ENCODE peak calls at places on chromosomes 3 and 15, in ten cellular contexts. R, Q, D, Z, T, B, U, G, P and S are unnamed samples.
A peak's percentile ranks its signal among the peaks of the same experiment; 100 is the strongest.

GRCh38 chr15:101448336-101448735 is 41.2 kb downstream of the PCSK6 start:
- DNase-seq in R (no peak), Q (no peak), D (no peak), Z (no peak), T (no peak), B (no peak), U (no peak), G (no peak), P (no peak), S (no peak)

GRCh38 chr15:35320158-35320780 is 225.7 kb downstream of the DPH6 start:
- DNase-seq in R (no peak), Q (no peak), D (no peak), Z (no peak), T (no peak), B (no peak), U (no peak), G (no peak), P (no peak), S (no peak)

GRCh38 chr3:128488995-128489859 is 3.8 kb downstream of the GATA2 start:
- DNase-seq in R (no peak), Q (peak; percentile 54), D (peak; percentile 49), Z (no peak), T (no peak), B (no peak), U (no peak), G (no peak), P (no peak), S (no peak)

GRCh38 chr15:88714782-88715372 is 76.1 kb downstream of the ISG20 start:
- DNase-seq in R (no peak), Q (no peak), D (no peak), Z (no peak), T (no peak), B (no peak), U (no peak), G (no peak), P (peak; percentile 76), S (no peak)

GRCh38 chr3:125585595-125586223 is 9.6 kb downstream of the OSBPL11 start:
- DNase-seq in R (no peak), Q (peak; percentile 23), D (peak; percentile 80), Z (peak; percentile 67), T (peak; percentile 58), B (peak; percentile 55), U (peak; percentile 26), G (no peak), P (peak; percentile 85), S (peak; percentile 48)

GRCh38 chr15:67144609-67145306 is 79.4 kb downstream of the SMAD3 start:
- DNase-seq in R (no peak), Q (no peak), D (peak; percentile 45), Z (no peak), T (no peak), B (peak; percentile 62), U (no peak), G (no peak), P (no peak), S (no peak)

GRCh38 chr15:85280203-85280602 is 100.2 kb upstream of the AKAP13 start:
- DNase-seq in R (no peak), Q (no peak), D (no peak), Z (no peak), T (no peak), B (no peak), U (no peak), G (no peak), P (no peak), S (no peak)

GRCh38 chr3:155704771-155705559 is 39.9 kb downstream of the PLCH1 start:
- DNase-seq in R (no peak), Q (no peak), D (no peak), Z (no peak), T (no peak), B (no peak), U (no peak), G (no peak), P (no peak), S (no peak)

GRCh38 chr15:97976766-97977503 is 16.4 kb downstream of the ARRDC4 start:
- DNase-seq in R (no peak), Q (no peak), D (no peak), Z (no peak), T (no peak), B (no peak), U (no peak), G (no peak), P (no peak), S (no peak)

GRCh38 chr15:97976129-97976528 is 15.6 kb downstream of the ARRDC4 start:
- DNase-seq in R (no peak), Q (no peak), D (no peak), Z (no peak), T (no peak), B (no peak), U (no peak), G (no peak), P (no peak), S (no peak)

GRCh38 chr15:97966924-97967620 is 6.6 kb downstream of the ARRDC4 start:
- DNase-seq in R (no peak), Q (no peak), D (no peak), Z (no peak), T (no peak), B (no peak), U (no peak), G (no peak), P (no peak), S (no peak)

GRCh38 chr15:97968380-97968779 is 7.9 kb downstream of the ARRDC4 start:
- DNase-seq in R (no peak), Q (no peak), D (no peak), Z (no peak), T (no peak), B (no peak), U (no peak), G (no peak), P (no peak), S (no peak)

DNA sequence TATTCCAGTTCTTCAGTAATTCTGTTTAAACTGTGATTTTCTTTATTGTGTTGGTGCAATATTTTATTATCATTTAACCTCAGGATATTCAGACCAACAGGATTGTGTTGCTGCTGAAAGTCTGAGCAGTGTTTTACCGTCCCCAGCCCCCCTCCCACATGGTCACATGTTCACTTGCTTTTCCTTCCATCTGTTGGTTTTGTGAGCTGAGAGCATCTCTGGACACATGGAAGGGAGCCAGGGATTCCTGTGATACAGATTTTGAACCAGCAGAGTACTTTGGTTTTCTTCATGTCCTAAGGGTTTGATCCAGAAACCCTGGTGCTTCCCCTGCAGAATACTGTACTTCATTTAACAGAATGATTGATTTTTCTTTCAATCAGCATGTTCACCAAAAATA is 11.9 kb downstream of the ARRDC4 start:
- DNase-seq in R (no peak), Q (no peak), D (no peak), Z (no peak), T (no peak), B (no peak), U (no peak), G (no peak), P (no peak), S (no peak)
- H3K36me3 ChIP-seq in R (peaks cover 4% of the 10 kb centered on the region), Q (peaks cover 67% of the 10 kb centered on the region), D (no peaks in the 10 kb centered on the region), Z (peaks cover 51% of the 10 kb centered on the region), T (peaks cover 31% of the 10 kb centered on the region), B (peaks cover 11% of the 10 kb centered on the region), U (peaks cover 5% of the 10 kb centered on the region), G (no peaks in the 10 kb centered on the region), P (no peaks in the 10 kb centered on the region), S (no peaks in the 10 kb centered on the region)

GRCh38 chr3:170360916-170361315 is 3.4 kb downstream of the SKIL start:
- DNase-seq in R (no peak), Q (no peak), D (no peak), Z (no peak), T (no peak), B (no peak), U (no peak), G (no peak), P (no peak), S (peak; percentile 82)

GRCh38 chr3:170361711-170362110 is 4.2 kb downstream of the SKIL start:
- DNase-seq in R (no peak), Q (no peak), D (no peak), Z (no peak), T (no peak), B (no peak), U (no peak), G (no peak), P (no peak), S (no peak)

GRCh38 chr3:170360476-170360875 is 3.0 kb downstream of the SKIL start:
- DNase-seq in R (no peak), Q (no peak), D (no peak), Z (no peak), T (no peak), B (no peak), U (no peak), G (no peak), P (no peak), S (no peak)

GRCh38 chr3:170364965-170365364 is 7.5 kb downstream of the SKIL start:
- DNase-seq in R (no peak), Q (no peak), D (no peak), Z (no peak), T (no peak), B (no peak), U (no peak), G (no peak), P (no peak), S (no peak)

DNA sequence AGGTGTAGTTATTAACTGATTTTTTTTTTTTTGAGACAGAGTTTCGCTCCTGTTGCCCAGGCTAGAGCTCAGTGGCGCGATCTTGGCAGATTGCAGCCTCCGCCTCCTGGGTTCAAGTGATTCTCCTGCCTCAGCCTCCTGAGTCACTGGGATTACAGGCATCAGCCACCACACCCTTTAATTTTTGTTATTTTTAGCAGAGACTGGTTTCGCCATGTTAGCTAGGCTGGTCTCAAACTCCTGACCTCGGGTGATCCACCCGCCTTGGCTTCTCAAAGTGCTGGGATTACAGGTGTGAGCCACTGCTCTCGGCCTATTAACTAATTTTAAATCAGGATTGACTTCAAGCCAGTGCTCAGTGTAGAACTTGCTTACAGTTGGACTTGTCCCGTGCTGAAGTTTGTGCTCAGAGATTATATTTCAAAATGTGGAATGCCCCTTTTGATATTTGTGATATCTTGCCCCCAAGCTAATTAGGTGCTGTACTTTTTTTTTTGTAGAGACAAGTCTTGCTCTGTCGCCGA is 6.0 kb downstream of the SKIL start:
- DNase-seq in R (no peak), Q (no peak), D (no peak), Z (no peak), T (no peak), B (no peak), U (no peak), G (no peak), P (no peak), S (no peak)
- H3K36me3 ChIP-seq in R (no peaks in the 10 kb centered on the region), Q (peaks cover 15% of the 10 kb centered on the region), D (no peaks in the 10 kb centered on the region), Z (no peaks in the 10 kb centered on the region), T (no peaks in the 10 kb centered on the region), B (peaks cover 83% of the 10 kb centered on the region), U (peaks cover 3% of the 10 kb centered on the region), G (peaks cover 3% of the 10 kb centered on the region), P (no peaks in the 10 kb centered on the region), S (peaks cover 85% of the 10 kb centered on the region)

GRCh38 chr3:123637841-123638240 is 53.0 kb upstream of the HACD2 start:
- DNase-seq in R (no peak), Q (no peak), D (peak; percentile 27), Z (no peak), T (no peak), B (no peak), U (no peak), G (no peak), P (no peak), S (no peak)
- H3K36me3 ChIP-seq in R (no peaks in the 10 kb centered on the region), Q (no peaks in the 10 kb centered on the region), D (no peaks in the 10 kb centered on the region), Z (peaks cover 4% of the 10 kb centered on the region), T (peaks cover 49% of the 10 kb centered on the region), B (peaks cover 21% of the 10 kb centered on the region), U (no peaks in the 10 kb centered on the region), G (peaks cover 2% of the 10 kb centered on the region), P (no peaks in the 10 kb centered on the region), S (no peaks in the 10 kb centered on the region)

DNA sequence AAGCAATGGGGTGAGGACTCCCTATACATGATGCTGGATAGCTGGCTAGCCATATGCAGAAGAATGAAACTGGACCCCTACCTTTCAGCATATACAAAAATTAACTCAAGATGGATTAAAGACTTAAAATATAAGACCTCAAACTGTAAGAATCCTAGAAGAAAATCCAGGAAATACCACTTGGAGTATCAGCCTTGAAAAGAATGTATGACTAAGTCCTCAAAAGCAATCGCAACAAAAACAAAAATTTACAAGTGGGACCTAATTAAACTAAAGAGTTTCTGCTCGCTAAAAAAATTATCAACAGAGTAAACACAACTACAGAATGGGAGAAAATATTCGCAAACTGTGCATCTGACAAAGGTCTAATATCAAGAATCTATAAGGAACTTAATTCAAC is 94.3 kb downstream of the XRN1 start:
- DNase-seq in R (no peak), Q (no peak), D (no peak), Z (no peak), T (no peak), B (no peak), U (no peak), G (no peak), P (no peak), S (no peak)
- H3K36me3 ChIP-seq in R (peaks cover 74% of the 10 kb centered on the region), Q (peaks cover 100% of the 10 kb centered on the region), D (no peaks in the 10 kb centered on the region), Z (peaks cover 80% of the 10 kb centered on the region), T (peaks cover 81% of the 10 kb centered on the region), B (peaks cover 32% of the 10 kb centered on the region), U (peaks cover 8% of the 10 kb centered on the region), G (no peaks in the 10 kb centered on the region), P (no peaks in the 10 kb centered on the region), S (peaks cover 69% of the 10 kb centered on the region)